ENCODE peak calls at places on chromosomes 2 and 18, in five cellular contexts. G, L, W, O and D are unnamed samples.

GRCh38 chr18:74512321-74513053 is 16.3 kb downstream of the CNDP2 start:
- DNase-seq in L (no peak), G (no peak), O (peak), W (no peak), D (no peak)

GRCh38 chr18:58140366-58141325 is 96.6 kb downstream of the NEDD4L start:
- DNase-seq in O (no peak), W (no peak), L (no peak), G (no peak), D (no peak)

GRCh38 chr18:50079571-50080295 is 115.2 kb downstream of the MYO5B start:
- DNase-seq in G (no peak), O (peak), L (no peak), W (no peak), D (no peak)

GRCh38 chr18:72155327-72155726 is 388.8 kb downstream of the CBLN2 start:
- DNase-seq in G (no peak), W (no peak), L (peak), O (no peak), D (no peak)

GRCh38 chr2:231701456-231702373 is 6.6 kb upstream of the PTMA start:
- DNase-seq in W (no peak), O (no peak), G (no peak), L (peak), D (no peak)

GRCh38 chr18:25650201-25650941 is 298.4 kb upstream of the ZNF521 start:
- DNase-seq in L (peak), O (no peak), W (no peak), G (peak), D (no peak)

GRCh38 chr2:239175181-239175580 is 225.6 kb downstream of the HDAC4 start:
- DNase-seq in W (no peak), G (no peak), L (no peak), O (no peak), D (no peak)

GRCh38 chr2:112216158-112216557 is 38.7 kb downstream of the ZC3H8 start:
- DNase-seq in O (no peak), G (no peak), L (peak), W (no peak), D (no peak)

GRCh38 chr2:173151671-173152398 is 76.2 kb downstream of the MAP3K20 start:
- DNase-seq in L (peak), G (no peak), O (no peak), W (no peak), D (no peak)

GRCh38 chr2:240249423-240250149 is 109.1 kb upstream of the OTOS start:
- DNase-seq in O (no peak), W (no peak), L (no peak), G (no peak), D (no peak)

GRCh38 chr2:30371772-30372373 is 75.2 kb upstream of the LCLAT1 start:
- DNase-seq in W (no peak), L (no peak), O (no peak), G (no peak), D (no peak)

GRCh38 chr2:24683408-24683807 is 109.8 kb downstream of the PTRHD1 start:
- DNase-seq in L (no peak), O (no peak), G (no peak), W (no peak), D (no peak)

GRCh38 chr2:25602333-25602723 is 71.0 kb downstream of the DTNB start:
- DNase-seq in L (no peak), O (no peak), W (no peak), G (no peak), D (no peak)

GRCh38 chr2:192029089-192029488 is 165.6 kb downstream of the TMEFF2 start:
- DNase-seq in G (peak), L (peak), W (peak), O (no peak), D (no peak)

GRCh38 chr2:102708847-102709559 is 52.8 kb upstream of the TMEM182 start:
- DNase-seq in O (no peak), W (peak), G (no peak), L (peak), D (no peak)

GRCh38 chr18:60358516-60358915 is 14.1 kb downstream of the MC4R start:
- DNase-seq in W (no peak), O (no peak), G (no peak), L (peak), D (no peak)